ENCODE peak calls at places on chromosomes 16 and 17, in five cellular contexts. One of them, this sample, is unnamed.

GRCh38 chr16:72924918-72925630 is 122.9 kb downstream of the ZFHX3 start:
- DNase-seq in lower lobe of right lung: no peak
- DNase-seq in right atrium auricular region: no peak
- DNase-seq in lower leg skin: no peak
- DNase-seq in natural killer cell: no peak
- DNase-seq in this sample: peak; percentile 18

GRCh38 chr16:20620003-20620402 is 43.8 kb upstream of the ACSM2B start:
- DNase-seq in lower lobe of right lung: no peak
- DNase-seq in right atrium auricular region: no peak
- DNase-seq in lower leg skin: no peak
- DNase-seq in natural killer cell: no peak
- DNase-seq in this sample: no peak

GRCh38 chr17:6623941-6624340 is 16.6 kb downstream of the KIAA0753 start:
- DNase-seq in lower lobe of right lung: no peak
- DNase-seq in right atrium auricular region: no peak
- DNase-seq in lower leg skin: no peak
- DNase-seq in natural killer cell: no peak
- DNase-seq in this sample: no peak

GRCh38 chr17:50534222-50534978 is 1.9 kb downstream of the EPN3 start:
- DNase-seq in lower lobe of right lung: peak; percentile 56
- DNase-seq in right atrium auricular region: no peak
- DNase-seq in lower leg skin: no peak
- DNase-seq in natural killer cell: no peak
- DNase-seq in this sample: no peak

GRCh38 chr16:81548901-81549546 is 104.4 kb downstream of the CMIP start:
- DNase-seq in lower lobe of right lung: peak; percentile 40
- DNase-seq in right atrium auricular region: no peak
- DNase-seq in lower leg skin: no peak
- DNase-seq in natural killer cell: no peak
- DNase-seq in this sample: peak; percentile 22

GRCh38 chr17:40020146-40020545 is 4.9 kb downstream of the CSF3 start:
- DNase-seq in lower lobe of right lung: no peak
- DNase-seq in right atrium auricular region: no peak
- DNase-seq in lower leg skin: no peak
- DNase-seq in natural killer cell: no peak
- DNase-seq in this sample: no peak

GRCh38 chr17:7888184-7888920 is at the start of gene CHD3:
- DNase-seq in lower lobe of right lung: no peak
- DNase-seq in right atrium auricular region: no peak
- DNase-seq in lower leg skin: peak; percentile 73
- DNase-seq in natural killer cell: no peak
- DNase-seq in this sample: no peak

GRCh38 chr17:82858376-82859126 is 18.7 kb upstream of the ZNF750 start:
- DNase-seq in lower lobe of right lung: no peak
- DNase-seq in right atrium auricular region: no peak
- DNase-seq in lower leg skin: no peak
- DNase-seq in natural killer cell: no peak
- DNase-seq in this sample: no peak

GRCh38 chr16:10859020-10859419 is 18.0 kb upstream of the CIITA start:
- DNase-seq in lower lobe of right lung: no peak
- DNase-seq in right atrium auricular region: no peak
- DNase-seq in lower leg skin: no peak
- DNase-seq in natural killer cell: no peak
- DNase-seq in this sample: no peak

DNA sequence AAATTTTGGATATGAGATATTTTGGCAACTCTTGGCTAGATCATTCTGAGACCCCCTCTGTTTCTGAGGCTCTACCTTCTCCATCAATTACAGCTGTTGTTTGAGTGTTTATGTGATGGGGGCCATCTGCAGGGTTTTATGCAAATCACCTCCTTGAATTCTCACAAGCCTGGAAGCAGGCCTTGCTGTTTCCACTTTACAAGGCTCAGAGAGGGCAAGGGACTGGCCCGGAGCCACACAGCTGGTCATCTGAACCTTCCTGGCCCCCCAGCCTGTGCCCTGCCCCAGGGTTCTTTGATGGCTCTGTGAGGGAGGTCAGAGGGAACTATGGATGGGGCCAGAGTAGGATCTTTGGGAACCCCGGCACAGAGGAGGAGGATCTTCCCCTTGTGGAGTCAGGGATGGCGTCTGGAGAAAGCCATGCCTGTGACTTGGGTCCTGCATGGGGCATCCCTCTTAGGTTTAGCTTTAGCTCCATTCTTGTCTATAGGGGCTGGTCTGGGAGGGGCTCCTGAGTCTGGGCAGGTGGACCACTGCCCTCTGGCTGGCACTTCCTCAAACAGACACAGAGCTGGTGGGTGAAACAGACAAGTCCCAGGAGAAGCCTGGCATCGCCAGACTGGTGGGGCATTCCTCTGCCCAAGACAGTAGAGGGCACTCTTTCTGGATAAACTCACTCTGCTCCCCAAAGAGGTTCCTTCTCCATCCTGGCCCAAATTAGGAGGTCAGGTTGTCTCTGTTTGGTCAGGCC is 26.2 kb downstream of the IL21R start:
- DNase-seq in lower lobe of right lung: no peak
- DNase-seq in right atrium auricular region: peak; percentile 36
- DNase-seq in lower leg skin: peak; percentile 9
- DNase-seq in natural killer cell: peak; percentile 8
- DNase-seq in this sample: peak; percentile 2
- TF ChIP-seq CTCF in lower lobe of right lung: no peak
- TF ChIP-seq CTCF in right atrium auricular region: no peak
- TF ChIP-seq CTCF in lower leg skin: no peak
- TF ChIP-seq CTCF in natural killer cell: no peak
- TF ChIP-seq CTCF in this sample: no peak

GRCh38 chr16:53752566-53752965 is 48.6 kb downstream of the FTO start:
- DNase-seq in lower lobe of right lung: no peak
- DNase-seq in right atrium auricular region: no peak
- DNase-seq in lower leg skin: no peak
- DNase-seq in natural killer cell: no peak
- DNase-seq in this sample: no peak
- TF ChIP-seq CTCF in lower lobe of right lung: no peak
- TF ChIP-seq CTCF in right atrium auricular region: no peak
- TF ChIP-seq CTCF in lower leg skin: no peak
- TF ChIP-seq CTCF in natural killer cell: no peak
- TF ChIP-seq CTCF in this sample: no peak

GRCh38 chr17:58109197-58109596 is 26.0 kb downstream of the DYNLL2 start:
- DNase-seq in lower lobe of right lung: no peak
- DNase-seq in right atrium auricular region: no peak
- DNase-seq in lower leg skin: no peak
- DNase-seq in natural killer cell: no peak
- DNase-seq in this sample: no peak

GRCh38 chr17:58105093-58105492 is 21.9 kb downstream of the DYNLL2 start:
- DNase-seq in lower lobe of right lung: no peak
- DNase-seq in right atrium auricular region: no peak
- DNase-seq in lower leg skin: no peak
- DNase-seq in natural killer cell: no peak
- DNase-seq in this sample: no peak

GRCh38 chr17:58111676-58112075 is 28.5 kb downstream of the DYNLL2 start:
- DNase-seq in lower lobe of right lung: no peak
- DNase-seq in right atrium auricular region: no peak
- DNase-seq in lower leg skin: no peak
- DNase-seq in natural killer cell: no peak
- DNase-seq in this sample: no peak

GRCh38 chr17:58110012-58110411 is 26.8 kb downstream of the DYNLL2 start:
- DNase-seq in lower lobe of right lung: no peak
- DNase-seq in right atrium auricular region: no peak
- DNase-seq in lower leg skin: no peak
- DNase-seq in natural killer cell: no peak
- DNase-seq in this sample: no peak

GRCh38 chr17:58107306-58107705 is 24.1 kb downstream of the DYNLL2 start:
- DNase-seq in lower lobe of right lung: no peak
- DNase-seq in right atrium auricular region: no peak
- DNase-seq in lower leg skin: no peak
- DNase-seq in natural killer cell: no peak
- DNase-seq in this sample: no peak
- TF ChIP-seq CTCF in lower lobe of right lung: no peak
- TF ChIP-seq CTCF in right atrium auricular region: no peak
- TF ChIP-seq CTCF in lower leg skin: no peak
- TF ChIP-seq CTCF in natural killer cell: no peak
- TF ChIP-seq CTCF in this sample: no peak

DNA sequence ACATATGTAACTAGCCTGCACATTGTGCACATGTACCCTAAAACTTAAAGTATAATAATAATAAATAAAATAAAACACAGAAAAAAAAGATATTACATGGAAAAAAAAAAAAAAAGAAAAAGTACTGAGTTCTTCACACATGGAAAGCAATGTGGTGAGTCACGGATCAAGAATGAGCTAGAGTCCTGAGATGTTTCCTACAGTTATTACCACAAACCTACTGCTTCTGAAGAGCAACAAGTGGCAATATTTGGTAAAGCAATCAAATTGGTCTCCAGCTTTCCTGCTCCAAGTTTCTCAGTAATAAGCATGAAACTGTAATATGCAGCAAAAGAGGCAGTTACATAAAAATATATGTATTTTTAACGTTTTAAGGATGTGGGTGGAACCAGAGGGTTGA is 223.3 kb upstream of the SALL1 start:
- DNase-seq in lower lobe of right lung: no peak
- DNase-seq in right atrium auricular region: no peak
- DNase-seq in lower leg skin: no peak
- DNase-seq in natural killer cell: no peak
- DNase-seq in this sample: no peak
- TF ChIP-seq CTCF in lower lobe of right lung: no peak
- TF ChIP-seq CTCF in right atrium auricular region: no peak
- TF ChIP-seq CTCF in lower leg skin: no peak
- TF ChIP-seq CTCF in natural killer cell: no peak
- TF ChIP-seq CTCF in this sample: no peak

DNA sequence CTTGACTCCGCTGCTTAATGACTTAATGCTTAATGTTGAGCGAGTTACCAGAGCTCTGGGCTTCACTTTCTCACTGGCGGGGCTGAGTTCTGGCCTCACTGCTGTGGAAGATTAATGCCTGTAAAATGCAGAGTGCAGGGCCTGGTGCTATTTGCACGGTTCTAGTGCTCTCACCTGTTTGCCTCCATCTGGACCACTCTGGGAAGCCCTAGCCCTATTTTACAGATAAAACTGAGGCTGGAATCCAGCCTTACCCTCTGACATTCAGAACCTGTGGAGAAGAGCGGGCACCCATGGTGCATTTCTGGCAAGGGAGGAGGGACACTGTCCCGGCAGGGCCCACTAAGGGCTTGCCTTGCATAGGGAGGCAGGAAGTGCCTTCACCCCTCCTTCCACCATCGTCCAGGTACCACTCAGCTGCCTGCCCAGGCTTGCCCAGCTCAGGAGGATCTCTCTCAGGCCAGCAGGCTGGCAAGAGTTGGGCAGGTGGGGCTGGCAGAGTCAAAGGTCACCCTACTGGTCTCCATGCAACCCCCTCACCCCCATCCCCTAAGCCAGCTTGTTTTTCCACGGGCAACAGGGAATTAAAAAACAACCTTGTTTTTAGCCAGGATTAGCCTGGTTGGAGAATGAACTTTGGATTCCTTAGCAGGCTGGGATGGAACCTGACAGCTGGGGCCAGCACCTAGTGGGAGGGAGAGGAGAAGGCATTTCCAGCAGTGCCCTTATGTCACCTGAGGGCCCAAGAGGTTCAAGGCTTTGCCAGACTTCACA is 4.1 kb upstream of the UBALD1 start:
- DNase-seq in lower lobe of right lung: no peak
- DNase-seq in right atrium auricular region: no peak
- DNase-seq in lower leg skin: no peak
- DNase-seq in natural killer cell: no peak
- DNase-seq in this sample: no peak
- TF ChIP-seq CTCF in lower lobe of right lung: no peak
- TF ChIP-seq CTCF in right atrium auricular region: no peak
- TF ChIP-seq CTCF in lower leg skin: no peak
- TF ChIP-seq CTCF in natural killer cell: no peak
- TF ChIP-seq CTCF in this sample: no peak

GRCh38 chr17:36535669-36536081 is 888 bp downstream of the PIGW start:
- DNase-seq in lower lobe of right lung: no peak
- DNase-seq in right atrium auricular region: no peak
- DNase-seq in lower leg skin: no peak
- DNase-seq in natural killer cell: no peak
- DNase-seq in this sample: no peak

GRCh38 chr17:36534117-36534880 is at the start of gene MYO19:
- DNase-seq in lower lobe of right lung: peak; percentile 80
- DNase-seq in right atrium auricular region: peak; percentile 68
- DNase-seq in lower leg skin: peak; percentile 68
- DNase-seq in natural killer cell: no peak
- DNase-seq in this sample: peak; percentile 60

GRCh38 chr17:36529121-36529520 is 5.5 kb downstream of the MYO19 start:
- DNase-seq in lower lobe of right lung: no peak
- DNase-seq in right atrium auricular region: no peak
- DNase-seq in lower leg skin: no peak
- DNase-seq in natural killer cell: no peak
- DNase-seq in this sample: no peak

GRCh38 chr17:36532435-36532975 is 2.2 kb downstream of the MYO19 start:
- DNase-seq in lower lobe of right lung: no peak
- DNase-seq in right atrium auricular region: no peak
- DNase-seq in lower leg skin: no peak
- DNase-seq in natural killer cell: no peak
- DNase-seq in this sample: no peak

GRCh38 chr17:36534881-36535668 is at the start of gene PIGW:
- DNase-seq in lower lobe of right lung: peak; percentile 93
- DNase-seq in right atrium auricular region: peak; percentile 85
- DNase-seq in lower leg skin: peak; percentile 81
- DNase-seq in natural killer cell: peak; percentile 81
- DNase-seq in this sample: peak; percentile 77
- TF ChIP-seq CTCF in lower lobe of right lung: peak; percentile 16
- TF ChIP-seq CTCF in right atrium auricular region: peak; percentile 43
- TF ChIP-seq CTCF in lower leg skin: no peak
- TF ChIP-seq CTCF in natural killer cell: no peak
- TF ChIP-seq CTCF in this sample: no peak

DNA sequence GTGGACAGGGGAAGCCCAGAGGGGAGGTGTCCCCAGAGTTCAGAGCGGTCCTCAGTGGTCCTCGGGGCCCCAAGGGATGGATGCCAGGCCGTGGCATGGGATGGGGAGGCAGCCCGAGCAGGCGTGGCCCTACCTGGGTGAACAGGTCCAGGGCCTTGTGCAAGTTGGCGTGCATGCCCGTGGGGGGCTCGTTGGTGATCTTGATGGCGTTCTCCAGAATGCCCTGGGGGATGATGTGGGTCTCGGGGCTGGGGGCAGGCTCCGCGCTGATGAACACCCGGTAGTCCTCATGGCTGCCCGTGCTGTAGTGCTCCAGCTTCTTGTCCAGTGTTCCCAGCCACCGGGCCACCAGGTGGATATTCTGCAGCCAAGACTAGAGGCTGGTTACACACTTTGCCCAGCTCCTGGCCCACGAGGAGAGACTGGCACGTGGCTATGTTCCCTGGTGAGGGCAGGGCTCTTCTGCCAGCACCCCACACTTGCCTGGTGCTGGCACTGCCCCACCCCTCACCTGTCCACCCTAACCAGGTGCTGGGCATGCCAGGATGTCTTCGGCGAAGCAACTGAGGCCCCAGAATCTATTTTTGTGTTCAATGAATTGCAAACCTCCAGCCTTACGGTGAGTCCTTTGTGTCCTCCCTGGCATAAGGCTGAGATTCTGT is 59.2 kb downstream of the PGS1 start:
- DNase-seq in lower lobe of right lung: no peak
- DNase-seq in right atrium auricular region: no peak
- DNase-seq in lower leg skin: no peak
- DNase-seq in natural killer cell: no peak
- DNase-seq in this sample: no peak
- TF ChIP-seq CTCF in lower lobe of right lung: no peak
- TF ChIP-seq CTCF in right atrium auricular region: no peak
- TF ChIP-seq CTCF in lower leg skin: no peak
- TF ChIP-seq CTCF in natural killer cell: no peak
- TF ChIP-seq CTCF in this sample: no peak